ENCODE peak calls at places on chromosome 20, in nine cellular contexts. I is suprapubic skin, E is right lobe of liver, J is cardiac muscle cell, X is GM23338, W is HL-60, G is SK-N-SH, T is endothelial cell of umbilical vein, O is heart right ventricle. Y is an unnamed sample.

GRCh38 chr20:59006167-59006863 is 739 bp downstream of the CTSZ start:
- DNase-seq in J (no peak), G (no peak), W (no peak), E (peak; percentile 95), I (peak; percentile 79), O (no peak), X (peak; percentile 33), T (peak; percentile 34), Y (no peak)

GRCh38 chr20:57837208-57838035 is 127.6 kb upstream of the PMEPA1 start:
- DNase-seq in J (no peak), I (no peak), X (no peak), T (no peak), G (no peak), W (no peak), O (no peak), E (no peak), Y (no peak)

GRCh38 chr20:50713677-50714101 is 17.7 kb upstream of the PARD6B start:
- DNase-seq in X (peak; percentile 78), I (no peak), E (no peak), G (no peak), J (peak; percentile 39), W (peak; percentile 33), T (no peak), O (no peak), Y (no peak)

GRCh38 chr20:47962286-47962685 is 177.0 kb upstream of the SULF2 start:
- DNase-seq in O (no peak), G (no peak), E (no peak), J (no peak), T (no peak), X (no peak), W (no peak), I (no peak), Y (no peak)

GRCh38 chr20:1815502-1816085 is 79.6 kb upstream of the SIRPA start:
- DNase-seq in I (no peak), O (no peak), G (no peak), T (peak; percentile 31), X (no peak), E (no peak), J (no peak), W (no peak), Y (peak; percentile 57)

GRCh38 chr20:23035731-23036130 is 619 bp downstream of the SSTR4 start:
- DNase-seq in J (no peak), I (no peak), X (no peak), W (no peak), G (no peak), E (no peak), T (no peak), O (no peak), Y (no peak)

GRCh38 chr20:58216334-58216733 is 12.1 kb downstream of the ANKRD60 start:
- DNase-seq in X (no peak), T (no peak), W (no peak), J (no peak), I (no peak), O (no peak), G (no peak), E (no peak), Y (no peak)

GRCh38 chr20:2364014-2364413 is 16.7 kb upstream of the TGM6 start:
- DNase-seq in W (no peak), O (no peak), E (no peak), G (no peak), X (no peak), I (no peak), J (no peak), T (peak; percentile 53), Y (no peak)

GRCh38 chr20:46167080-46167479 is 49.0 kb downstream of the CD40 start:
- DNase-seq in O (no peak), J (no peak), W (no peak), I (no peak), T (no peak), G (no peak), X (no peak), E (no peak), Y (no peak)

GRCh38 chr20:57458400-57459160 is 66.4 kb downstream of the CTCFL start:
- DNase-seq in E (no peak), G (no peak), X (no peak), T (no peak), J (no peak), O (peak; percentile 47), I (no peak), W (no peak), Y (no peak)

GRCh38 chr20:41248371-41249024 is 69.0 kb downstream of the ZHX3 start:
- DNase-seq in O (peak; percentile 32), T (peak; percentile 89), G (no peak), E (no peak), J (no peak), I (no peak), X (no peak), W (no peak), Y (no peak)

GRCh38 chr20:33915726-33916331 is 77.9 kb upstream of the RALY start:
- DNase-seq in G (peak; percentile 44), O (no peak), T (no peak), J (no peak), W (peak; percentile 26), E (peak; percentile 64), I (no peak), X (peak; percentile 65), Y (no peak)

GRCh38 chr20:38665094-38665493 is 59.2 kb upstream of the SLC32A1 start:
- DNase-seq in W (no peak), I (no peak), X (no peak), E (no peak), T (no peak), G (peak; percentile 52), O (no peak), J (no peak), Y (no peak)

GRCh38 chr20:16158090-16158975 is 414.9 kb downstream of the KIF16B start:
- DNase-seq in J (no peak), O (no peak), W (no peak), G (no peak), X (no peak), T (no peak), I (no peak), E (no peak), Y (no peak)

GRCh38 chr20:51667002-51667408 is 101.2 kb downstream of the ATP9A start:
- DNase-seq in E (no peak), I (no peak), O (no peak), W (no peak), J (no peak), T (no peak), G (no peak), X (no peak), Y (no peak)

GRCh38 chr20:58584881-58585752 is 66.0 kb upstream of the STX16 start:
- DNase-seq in E (no peak), O (no peak), G (no peak), X (peak; percentile 25), J (no peak), W (no peak), I (no peak), T (peak; percentile 11), Y (no peak)

GRCh38 chr20:9514461-9515210 is at the start of gene LAMP5:
- DNase-seq in J (peak; percentile 89), T (peak; percentile 18), O (no peak), X (peak; percentile 90), G (peak; percentile 82), W (no peak), I (no peak), E (no peak), Y (no peak)

GRCh38 chr20:56205350-56205749 is 43.2 kb upstream of the MC3R start:
- DNase-seq in I (no peak), E (no peak), J (no peak), O (no peak), G (no peak), T (no peak), X (no peak), W (no peak), Y (no peak)

GRCh38 chr20:55744896-55745295 is 260.4 kb downstream of the CBLN4 start:
- DNase-seq in T (no peak), X (no peak), G (no peak), W (no peak), E (no peak), J (peak; percentile 12), O (no peak), I (no peak), Y (no peak)

GRCh38 chr20:44186201-44186600 is 787 bp downstream of the JPH2 start:
- DNase-seq in J (no peak), E (no peak), T (no peak), W (no peak), X (no peak), O (peak; percentile 20), I (no peak), G (no peak), Y (peak; percentile 48)
- H3K27ac ChIP-seq in J (peak overlapping the region; percentile 100), E (no peak overlapping the region), T (no peak overlapping the region), W (no peak overlapping the region), X (no peak overlapping the region), O (peak overlapping the region; percentile 80), I (peak overlapping the region; percentile 72), G (no peak overlapping the region), Y (peak overlapping the region; percentile 89)

GRCh38 chr20:63178445-63178818 is 37.5 kb downstream of the YTHDF1 start:
- DNase-seq in G (peak; percentile 69), T (no peak), E (no peak), J (no peak), I (no peak), W (no peak), X (peak; percentile 89), O (no peak), Y (no peak)
- H3K4me3 ChIP-seq in G (no peak overlapping the region), T (no peak overlapping the region), E (no peak overlapping the region), J (no peak overlapping the region), I (peak overlapping the region; percentile 33), W (no peak overlapping the region), X (peak overlapping the region; percentile 69), O (no peak overlapping the region), Y (no peak overlapping the region)

GRCh38 chr20:25364879-25365699 is 25.5 kb downstream of the ABHD12 start:
- DNase-seq in T (no peak), I (no peak), J (no peak), X (no peak), W (no peak), O (no peak), E (no peak), G (no peak), Y (no peak)
- TF ChIP-seq CTCF in T (no peak), I (no peak), J (no peak), X (no peak), W (no peak), O (no peak), E (no peak), G (no peak), Y (no peak)

GRCh38 chr20:13061381-13061780 is 52.6 kb downstream of the SPTLC3 start:
- DNase-seq in O (no peak), X (no peak), G (no peak), E (no peak), W (no peak), J (no peak), T (no peak), I (no peak), Y (no peak)

GRCh38 chr20:13059398-13060136 is 50.8 kb downstream of the SPTLC3 start:
- DNase-seq in O (no peak), E (no peak), T (no peak), G (no peak), I (no peak), J (peak; percentile 12), W (no peak), X (peak; percentile 64), Y (no peak)

GRCh38 chr20:13058666-13059389 is 50.1 kb downstream of the SPTLC3 start:
- DNase-seq in W (no peak), I (no peak), O (no peak), X (no peak), J (no peak), G (no peak), E (no peak), T (no peak), Y (no peak)

DNA sequence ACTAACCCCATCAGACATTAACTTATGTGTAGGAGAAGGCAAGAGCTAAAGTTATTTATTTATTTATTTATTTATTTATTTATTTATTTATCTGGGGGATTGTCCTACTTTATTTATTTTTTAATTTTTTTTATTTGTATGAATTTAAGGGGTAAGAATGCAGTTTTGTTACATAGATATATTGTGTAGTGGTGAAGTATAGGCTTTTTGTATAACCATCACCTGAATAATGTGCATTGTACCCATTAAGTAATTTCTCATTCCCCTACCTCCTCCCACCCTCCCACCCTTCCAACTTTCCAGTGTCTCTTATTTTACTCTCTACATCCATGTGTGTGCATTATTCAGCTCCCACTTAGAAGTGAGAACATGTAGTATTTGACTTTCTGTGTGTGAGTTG is 51.6 kb downstream of the SPTLC3 start:
- DNase-seq in I (no peak), G (no peak), W (no peak), J (no peak), X (no peak), T (no peak), E (no peak), O (no peak), Y (no peak)
- H3K27ac ChIP-seq in I (no peak overlapping the region), G (no peak overlapping the region), W (no peak overlapping the region), J (no peak overlapping the region), X (no peak overlapping the region), T (no peak overlapping the region), E (no peak overlapping the region), O (no peak overlapping the region), Y (no peak overlapping the region)